ENCODE peak calls at places on chromosomes 7 and 10, in five cellular contexts. T is adipocyte, C is tibial artery, A is right atrium auricular region, N is mucosa of descending colon. Y is an unnamed sample.

GRCh38 chr10:99775850-99776249 is 6.6 kb upstream of the ABCC2 start:
- DNase-seq in T (peak; percentile 89), C (no peak), A (no peak), N (no peak), Y (peak; percentile 28)

GRCh38 chr10:77889277-77889903 is 37.2 kb downstream of the DLG5 start:
- DNase-seq in T (no peak), C (no peak), A (no peak), N (peak; percentile 75), Y (peak; percentile 76)

GRCh38 chr7:83648464-83649241 is at the start of gene SEMA3E:
- DNase-seq in T (peak; percentile 56), C (no peak), A (no peak), N (peak; percentile 13), Y (peak; percentile 61)

GRCh38 chr7:94315011-94315410 is 79.7 kb upstream of the COL1A2 start:
- DNase-seq in T (no peak), C (no peak), A (no peak), N (no peak), Y (no peak)

GRCh38 chr10:79137404-79137803 is 68.6 kb downstream of the ZMIZ1 start:
- DNase-seq in T (no peak), C (no peak), A (no peak), N (no peak), Y (no peak)

GRCh38 chr7:151785681-151785965 is 91.3 kb downstream of the PRKAG2 start:
- DNase-seq in T (no peak), C (no peak), A (no peak), N (peak; percentile 9), Y (no peak)

GRCh38 chr10:95333997-95334792 is 43.4 kb upstream of the PDLIM1 start:
- DNase-seq in T (peak; percentile 72), C (peak; percentile 85), A (peak; percentile 98), N (no peak), Y (no peak)

GRCh38 chr7:94458041-94458440 is 51.6 kb upstream of the CASD1 start:
- DNase-seq in T (no peak), C (no peak), A (no peak), N (no peak), Y (no peak)

GRCh38 chr7:84614821-84615506 is 420.4 kb upstream of the SEMA3A start:
- DNase-seq in T (no peak), C (no peak), A (no peak), N (no peak), Y (no peak)

GRCh38 chr10:43057231-43057711 is 19.6 kb upstream of the RET start:
- DNase-seq in T (no peak), C (no peak), A (no peak), N (peak; percentile 6), Y (no peak)

GRCh38 chr7:22338875-22339274 is 18.1 kb downstream of the RAPGEF5 start:
- DNase-seq in T (no peak), C (no peak), A (no peak), N (no peak), Y (no peak)

GRCh38 chr10:132916421-132916841 is 25.9 kb downstream of the CFAP46 start:
- DNase-seq in T (no peak), C (no peak), A (no peak), N (no peak), Y (no peak)

GRCh38 chr7:10568891-10569290 is 404.8 kb upstream of the PHF14 start:
- DNase-seq in T (no peak), C (no peak), A (no peak), N (no peak), Y (no peak)

GRCh38 chr10:13712799-13713581 is 126.2 kb downstream of the PRPF18 start:
- DNase-seq in T (peak; percentile 84), C (peak; percentile 81), A (peak; percentile 90), N (peak; percentile 53), Y (peak; percentile 36)

GRCh38 chr10:22803201-22803895 is 89.0 kb upstream of the PIP4K2A start:
- DNase-seq in T (peak; percentile 84), C (no peak), A (no peak), N (no peak), Y (no peak)

GRCh38 chr10:130820880-130821482 is 490.5 kb downstream of the TCERG1L start:
- DNase-seq in T (no peak), C (no peak), A (peak; percentile 55), N (no peak), Y (no peak)

GRCh38 chr7:136687693-136688322 is 180.6 kb upstream of the CHRM2 start:
- DNase-seq in T (peak; percentile 64), C (no peak), A (no peak), N (no peak), Y (peak; percentile 46)

GRCh38 chr7:84529480-84530205 is 335.1 kb upstream of the SEMA3A start:
- DNase-seq in T (peak; percentile 57), C (no peak), A (no peak), N (no peak), Y (peak; percentile 69)

GRCh38 chr7:47622586-47622945 is 40.7 kb upstream of the TNS3 start:
- DNase-seq in T (no peak), C (no peak), A (no peak), N (no peak), Y (no peak)

GRCh38 chr7:29443552-29443951 is 120.1 kb upstream of the PRR15 start:
- DNase-seq in T (no peak), C (no peak), A (no peak), N (no peak), Y (no peak)

GRCh38 chr10:74234569-74234968 is 83.5 kb downstream of the ADK start:
- DNase-seq in T (peak; percentile 61), C (no peak), A (no peak), N (no peak), Y (no peak)

GRCh38 chr10:20185116-20185515 is 368.9 kb downstream of the PLXDC2 start:
- DNase-seq in T (no peak), C (no peak), A (no peak), N (no peak), Y (peak; percentile 6)

GRCh38 chr7:101733713-101734475 is 83.5 kb upstream of the CUX1 start:
- DNase-seq in T (peak; percentile 66), C (peak; percentile 29), A (no peak), N (peak; percentile 72), Y (peak; percentile 73)

GRCh38 chr7:32905175-32905662 is 13.7 kb upstream of the KBTBD2 start:
- DNase-seq in T (peak; percentile 83), C (no peak), A (no peak), N (peak; percentile 55), Y (peak; percentile 83)

GRCh38 chr7:82506702-82507101 is 63.1 kb upstream of the CACNA2D1 start:
- DNase-seq in T (no peak), C (peak; percentile 49), A (peak; percentile 63), N (no peak), Y (peak; percentile 26)

GRCh38 chr7:29377718-29378117 is 183.1 kb downstream of the CHN2 start:
- DNase-seq in T (no peak), C (no peak), A (no peak), N (no peak), Y (no peak)

GRCh38 chr7:90119178-90119971 is 34.9 kb upstream of the STEAP1 start:
- DNase-seq in T (peak; percentile 54), C (no peak), A (no peak), N (peak; percentile 26), Y (peak; percentile 11)

GRCh38 chr7:151438864-151439601 is 908 bp downstream of the CRYGN start:
- DNase-seq in T (no peak), C (no peak), A (no peak), N (no peak), Y (no peak)

GRCh38 chr10:63862860-63863259 is 341.7 kb downstream of the REEP3 start:
- DNase-seq in T (no peak), C (no peak), A (no peak), N (no peak), Y (no peak)

GRCh38 chr7:81186691-81187090 is 267.8 kb upstream of the SEMA3C start:
- DNase-seq in T (no peak), C (no peak), A (no peak), N (no peak), Y (no peak)

GRCh38 chr7:51261950-51262795 is 54.4 kb downstream of the COBL start:
- DNase-seq in T (no peak), C (no peak), A (no peak), N (peak; percentile 68), Y (no peak)

GRCh38 chr10:84258034-84258695 is 13.3 kb downstream of the RGR start:
- DNase-seq in T (no peak), C (no peak), A (no peak), N (no peak), Y (no peak)

GRCh38 chr10:95327367-95327766 is 36.6 kb upstream of the PDLIM1 start:
- DNase-seq in T (peak; percentile 18), C (peak; percentile 36), A (no peak), N (no peak), Y (peak; percentile 34)

GRCh38 chr7:12031638-12032037 is 179.5 kb upstream of the TMEM106B start:
- DNase-seq in T (no peak), C (no peak), A (no peak), N (no peak), Y (peak; percentile 5)

GRCh38 chr10:103855424-103855823 is at the start of gene SH3PXD2A:
- DNase-seq in T (peak; percentile 75), C (no peak), A (no peak), N (peak; percentile 75), Y (peak; percentile 83)

GRCh38 chr7:134995239-134996096 is 9.2 kb downstream of the AGBL3 start:
- DNase-seq in T (no peak), C (no peak), A (no peak), N (no peak), Y (peak; percentile 18)
- H3K4me1 ChIP-seq in T (peaks cover 16% of the 10 kb centered on the region), C (peaks cover 55% of the 10 kb centered on the region), A (peaks cover 4% of the 10 kb centered on the region), N (no peaks in the 10 kb centered on the region), Y (peaks cover 64% of the 10 kb centered on the region)

DNA sequence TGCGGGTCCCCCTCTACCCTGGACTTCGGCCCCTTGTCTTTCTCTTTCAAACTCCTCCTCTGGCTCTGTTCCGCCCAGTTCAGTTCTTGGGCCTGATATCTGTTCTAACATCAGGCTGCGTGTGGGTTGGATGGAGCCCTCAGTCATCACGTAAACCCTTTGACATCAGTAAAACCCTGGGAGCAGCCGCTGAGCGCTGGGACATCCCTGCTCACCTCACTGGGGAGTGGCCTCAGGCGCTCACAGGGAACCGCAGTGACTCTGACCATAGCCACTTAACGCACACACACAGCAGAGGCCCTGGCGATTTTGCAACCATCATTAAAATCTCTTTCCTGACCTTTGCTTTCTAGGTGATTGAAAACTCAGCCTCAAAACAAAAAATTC is 113.3 kb downstream of the CYTH3 start:
- DNase-seq in T (no peak), C (no peak), A (no peak), N (no peak), Y (no peak)
- H3K36me3 ChIP-seq in T (peaks cover 63% of the 10 kb centered on the region), C (peaks cover 77% of the 10 kb centered on the region), A (peaks cover 46% of the 10 kb centered on the region), N (no peaks in the 10 kb centered on the region), Y (peaks cover 3% of the 10 kb centered on the region)

DNA sequence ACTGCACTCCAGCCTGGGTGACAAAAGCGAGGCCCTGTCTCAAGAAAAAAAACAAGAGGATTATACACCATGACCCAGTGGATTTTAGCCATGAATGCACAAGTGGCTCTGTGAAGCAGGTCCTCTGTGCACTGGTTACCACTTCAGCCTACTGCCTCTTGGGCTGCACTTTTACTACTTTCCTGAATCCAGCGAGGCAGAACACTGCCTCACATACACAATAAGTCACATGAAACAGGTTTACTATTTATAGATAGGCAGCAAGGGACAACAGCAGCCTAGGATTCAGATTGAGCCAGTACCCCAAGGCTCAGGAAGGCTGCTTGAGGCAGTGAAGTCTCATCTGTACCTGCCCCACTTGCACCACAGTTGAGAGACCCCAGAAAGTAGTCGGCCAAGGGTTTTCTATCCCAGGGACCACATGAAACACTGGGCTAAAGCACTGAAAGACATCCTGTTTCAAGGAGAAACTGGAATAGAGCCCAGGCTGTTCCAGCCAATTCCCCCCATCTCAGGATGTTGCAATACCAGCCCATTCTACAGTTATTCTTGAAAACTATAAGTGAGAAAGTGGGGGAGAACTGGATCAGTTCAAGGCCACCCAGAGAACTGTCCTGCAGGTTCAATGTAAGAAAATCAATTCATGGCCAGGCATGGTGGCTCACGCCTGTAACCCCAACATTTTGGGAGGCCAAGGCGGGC is 10.3 kb upstream of the OGDH start:
- DNase-seq in T (peak; percentile 19), C (no peak), A (no peak), N (no peak), Y (no peak)
- H3K4me3 ChIP-seq in T (no peak overlapping the region), C (no peak overlapping the region), A (no peak overlapping the region), N (no peak overlapping the region), Y (no peak overlapping the region)

GRCh38 chr7:70723339-70723738 is 408.6 kb upstream of the GALNT17 start:
- DNase-seq in T (no peak), C (no peak), A (no peak), N (no peak), Y (no peak)
- H3K4me1 ChIP-seq in T (peaks cover 6% of the 10 kb centered on the region), C (peaks cover 21% of the 10 kb centered on the region), A (no peaks in the 10 kb centered on the region), N (peaks cover 5% of the 10 kb centered on the region), Y (peaks cover 5% of the 10 kb centered on the region)